ENCODE peak calls at places on chromosomes 12 and 14, in seven cellular contexts. One of them, this sample, is unnamed.

GRCh38 chr14:106044949-106045596 is 518.7 kb downstream of the TMEM121 start:
- DNase-seq in nephron progenitor cell: no peak
- DNase-seq in dorsolateral prefrontal cortex: peak; percentile 10
- DNase-seq in fibroblast of mammary gland: peak; percentile 29
- DNase-seq in CD4-positive, alpha-beta T cell: peak; percentile 62
- DNase-seq in thyroid gland: peak; percentile 22
- DNase-seq in cardiac fibroblast: peak; percentile 15
- DNase-seq in this sample: peak; percentile 45

GRCh38 chr12:65170245-65170881 is 980 bp downstream of the LEMD3 start:
- DNase-seq in nephron progenitor cell: peak; percentile 65
- DNase-seq in dorsolateral prefrontal cortex: peak; percentile 45
- DNase-seq in fibroblast of mammary gland: peak; percentile 54
- DNase-seq in CD4-positive, alpha-beta T cell: peak; percentile 34
- DNase-seq in thyroid gland: peak; percentile 59
- DNase-seq in cardiac fibroblast: peak; percentile 66
- DNase-seq in this sample: peak; percentile 52

GRCh38 chr12:68175566-68176033 is 16.1 kb upstream of the IFNG start:
- DNase-seq in nephron progenitor cell: no peak
- DNase-seq in dorsolateral prefrontal cortex: no peak
- DNase-seq in fibroblast of mammary gland: no peak
- DNase-seq in CD4-positive, alpha-beta T cell: peak; percentile 34
- DNase-seq in thyroid gland: no peak
- DNase-seq in cardiac fibroblast: no peak
- DNase-seq in this sample: peak; percentile 20

GRCh38 chr12:116222358-116222757 is 55.1 kb downstream of the MED13L start:
- DNase-seq in nephron progenitor cell: no peak
- DNase-seq in dorsolateral prefrontal cortex: peak; percentile 69
- DNase-seq in fibroblast of mammary gland: peak; percentile 95
- DNase-seq in CD4-positive, alpha-beta T cell: no peak
- DNase-seq in thyroid gland: peak; percentile 88
- DNase-seq in cardiac fibroblast: peak; percentile 97
- DNase-seq in this sample: no peak

GRCh38 chr12:106586803-106587684 is 4.2 kb downstream of the RFX4 start:
- DNase-seq in nephron progenitor cell: peak; percentile 69
- DNase-seq in dorsolateral prefrontal cortex: no peak
- DNase-seq in fibroblast of mammary gland: no peak
- DNase-seq in CD4-positive, alpha-beta T cell: no peak
- DNase-seq in thyroid gland: no peak
- DNase-seq in cardiac fibroblast: no peak
- DNase-seq in this sample: no peak

GRCh38 chr12:94603434-94604068 is 46.8 kb downstream of the TMCC3 start:
- DNase-seq in nephron progenitor cell: no peak
- DNase-seq in dorsolateral prefrontal cortex: no peak
- DNase-seq in fibroblast of mammary gland: no peak
- DNase-seq in CD4-positive, alpha-beta T cell: peak; percentile 37
- DNase-seq in thyroid gland: no peak
- DNase-seq in cardiac fibroblast: peak; percentile 22
- DNase-seq in this sample: peak; percentile 31

GRCh38 chr12:7160183-7160582 is 29.3 kb upstream of the PEX5 start:
- DNase-seq in nephron progenitor cell: no peak
- DNase-seq in dorsolateral prefrontal cortex: no peak
- DNase-seq in fibroblast of mammary gland: no peak
- DNase-seq in CD4-positive, alpha-beta T cell: no peak
- DNase-seq in thyroid gland: no peak
- DNase-seq in cardiac fibroblast: no peak
- DNase-seq in this sample: no peak

GRCh38 chr14:38079268-38079667 is 128.4 kb upstream of the SSTR1 start:
- DNase-seq in nephron progenitor cell: no peak
- DNase-seq in dorsolateral prefrontal cortex: no peak
- DNase-seq in fibroblast of mammary gland: peak; percentile 46
- DNase-seq in CD4-positive, alpha-beta T cell: no peak
- DNase-seq in thyroid gland: no peak
- DNase-seq in cardiac fibroblast: peak; percentile 3
- DNase-seq in this sample: no peak

GRCh38 chr14:99073401-99073800 is 198.6 kb downstream of the BCL11B start:
- DNase-seq in nephron progenitor cell: no peak
- DNase-seq in dorsolateral prefrontal cortex: no peak
- DNase-seq in fibroblast of mammary gland: no peak
- DNase-seq in CD4-positive, alpha-beta T cell: no peak
- DNase-seq in thyroid gland: peak; percentile 41
- DNase-seq in cardiac fibroblast: no peak
- DNase-seq in this sample: no peak

GRCh38 chr12:8156845-8157244 is at the start of gene ZNF705A:
- DNase-seq in nephron progenitor cell: no peak
- DNase-seq in dorsolateral prefrontal cortex: no peak
- DNase-seq in fibroblast of mammary gland: peak; percentile 22
- DNase-seq in CD4-positive, alpha-beta T cell: no peak
- DNase-seq in thyroid gland: no peak
- DNase-seq in cardiac fibroblast: peak; percentile 84
- DNase-seq in this sample: no peak

GRCh38 chr12:78559441-78559840 is 305.1 kb upstream of the SYT1 start:
- DNase-seq in nephron progenitor cell: no peak
- DNase-seq in dorsolateral prefrontal cortex: no peak
- DNase-seq in fibroblast of mammary gland: no peak
- DNase-seq in CD4-positive, alpha-beta T cell: no peak
- DNase-seq in thyroid gland: no peak
- DNase-seq in cardiac fibroblast: no peak
- DNase-seq in this sample: no peak

GRCh38 chr14:30876692-30877091 is 2.3 kb downstream of the COCH start:
- DNase-seq in nephron progenitor cell: no peak
- DNase-seq in dorsolateral prefrontal cortex: no peak
- DNase-seq in fibroblast of mammary gland: no peak
- DNase-seq in CD4-positive, alpha-beta T cell: no peak
- DNase-seq in thyroid gland: no peak
- DNase-seq in cardiac fibroblast: no peak
- DNase-seq in this sample: no peak

GRCh38 chr14:30874120-30874998 is at the start of gene COCH:
- DNase-seq in nephron progenitor cell: peak; percentile 74
- DNase-seq in dorsolateral prefrontal cortex: no peak
- DNase-seq in fibroblast of mammary gland: no peak
- DNase-seq in CD4-positive, alpha-beta T cell: no peak
- DNase-seq in thyroid gland: peak; percentile 28
- DNase-seq in cardiac fibroblast: no peak
- DNase-seq in this sample: peak; percentile 66

GRCh38 chr14:30873308-30874119 is 845 bp upstream of the COCH start:
- DNase-seq in nephron progenitor cell: no peak
- DNase-seq in dorsolateral prefrontal cortex: no peak
- DNase-seq in fibroblast of mammary gland: no peak
- DNase-seq in CD4-positive, alpha-beta T cell: no peak
- DNase-seq in thyroid gland: no peak
- DNase-seq in cardiac fibroblast: no peak
- DNase-seq in this sample: no peak

GRCh38 chr14:30875788-30876053 is 1.4 kb downstream of the COCH start:
- DNase-seq in nephron progenitor cell: no peak
- DNase-seq in dorsolateral prefrontal cortex: no peak
- DNase-seq in fibroblast of mammary gland: no peak
- DNase-seq in CD4-positive, alpha-beta T cell: no peak
- DNase-seq in thyroid gland: no peak
- DNase-seq in cardiac fibroblast: no peak
- DNase-seq in this sample: no peak

GRCh38 chr14:30874999-30875787 is 834 bp downstream of the COCH start:
- DNase-seq in nephron progenitor cell: peak; percentile 26
- DNase-seq in dorsolateral prefrontal cortex: no peak
- DNase-seq in fibroblast of mammary gland: no peak
- DNase-seq in CD4-positive, alpha-beta T cell: no peak
- DNase-seq in thyroid gland: no peak
- DNase-seq in cardiac fibroblast: no peak
- DNase-seq in this sample: peak; percentile 32
- TF ChIP-seq CTCF in nephron progenitor cell: no peak
- TF ChIP-seq CTCF in dorsolateral prefrontal cortex: no peak
- TF ChIP-seq CTCF in fibroblast of mammary gland: no peak
- TF ChIP-seq CTCF in CD4-positive, alpha-beta T cell: no peak
- TF ChIP-seq CTCF in thyroid gland: no peak
- TF ChIP-seq CTCF in cardiac fibroblast: no peak
- TF ChIP-seq CTCF in this sample: no peak

GRCh38 chr12:122406701-122407154 is 15.7 kb downstream of the CLIP1 start:
- DNase-seq in nephron progenitor cell: no peak
- DNase-seq in dorsolateral prefrontal cortex: no peak
- DNase-seq in fibroblast of mammary gland: peak; percentile 26
- DNase-seq in CD4-positive, alpha-beta T cell: no peak
- DNase-seq in thyroid gland: no peak
- DNase-seq in cardiac fibroblast: peak; percentile 68
- DNase-seq in this sample: no peak
- TF ChIP-seq CTCF in nephron progenitor cell: no peak
- TF ChIP-seq CTCF in dorsolateral prefrontal cortex: no peak
- TF ChIP-seq CTCF in fibroblast of mammary gland: no peak
- TF ChIP-seq CTCF in CD4-positive, alpha-beta T cell: no peak
- TF ChIP-seq CTCF in thyroid gland: no peak
- TF ChIP-seq CTCF in cardiac fibroblast: no peak
- TF ChIP-seq CTCF in this sample: no peak

GRCh38 chr12:13986031-13986430 is 4.6 kb upstream of the GRIN2B start:
- DNase-seq in nephron progenitor cell: no peak
- DNase-seq in dorsolateral prefrontal cortex: no peak
- DNase-seq in fibroblast of mammary gland: no peak
- DNase-seq in CD4-positive, alpha-beta T cell: no peak
- DNase-seq in thyroid gland: no peak
- DNase-seq in cardiac fibroblast: no peak
- DNase-seq in this sample: no peak

GRCh38 chr12:13980548-13981295 is 680 bp downstream of the GRIN2B start:
- DNase-seq in nephron progenitor cell: peak; percentile 59
- DNase-seq in dorsolateral prefrontal cortex: peak; percentile 62
- DNase-seq in fibroblast of mammary gland: no peak
- DNase-seq in CD4-positive, alpha-beta T cell: no peak
- DNase-seq in thyroid gland: no peak
- DNase-seq in cardiac fibroblast: no peak
- DNase-seq in this sample: no peak

GRCh38 chr12:13981296-13981962 is at the start of gene GRIN2B:
- DNase-seq in nephron progenitor cell: peak; percentile 57
- DNase-seq in dorsolateral prefrontal cortex: peak; percentile 54
- DNase-seq in fibroblast of mammary gland: peak; percentile 1
- DNase-seq in CD4-positive, alpha-beta T cell: no peak
- DNase-seq in thyroid gland: no peak
- DNase-seq in cardiac fibroblast: no peak
- DNase-seq in this sample: no peak

GRCh38 chr12:13976880-13977279 is 4.5 kb downstream of the GRIN2B start:
- DNase-seq in nephron progenitor cell: no peak
- DNase-seq in dorsolateral prefrontal cortex: no peak
- DNase-seq in fibroblast of mammary gland: no peak
- DNase-seq in CD4-positive, alpha-beta T cell: no peak
- DNase-seq in thyroid gland: no peak
- DNase-seq in cardiac fibroblast: no peak
- DNase-seq in this sample: no peak

DNA sequence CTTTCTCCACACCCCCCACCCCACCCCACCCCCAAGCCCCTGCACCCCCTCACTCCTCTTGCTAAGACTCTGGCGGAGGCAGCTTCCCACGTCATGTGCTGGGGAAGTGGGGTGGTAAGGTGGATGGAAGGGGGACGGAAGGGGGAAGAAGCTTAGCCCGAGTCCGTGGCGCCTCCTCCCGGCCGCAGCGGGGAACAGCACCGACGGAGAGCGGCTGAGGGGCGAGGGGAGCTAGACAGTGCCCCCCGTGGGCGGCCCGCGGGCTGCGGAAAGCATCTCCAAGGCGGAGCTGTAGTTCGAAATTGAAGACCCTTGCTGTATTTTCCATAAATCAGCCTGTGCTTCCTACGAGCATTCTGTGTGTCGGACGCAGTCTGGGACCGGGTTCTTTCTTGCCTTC is 608 bp upstream of the GRIN2B start:
- DNase-seq in nephron progenitor cell: peak; percentile 76
- DNase-seq in dorsolateral prefrontal cortex: no peak
- DNase-seq in fibroblast of mammary gland: no peak
- DNase-seq in CD4-positive, alpha-beta T cell: no peak
- DNase-seq in thyroid gland: no peak
- DNase-seq in cardiac fibroblast: no peak
- DNase-seq in this sample: no peak
- TF ChIP-seq CTCF in nephron progenitor cell: peak; percentile 62
- TF ChIP-seq CTCF in dorsolateral prefrontal cortex: peak; percentile 46
- TF ChIP-seq CTCF in fibroblast of mammary gland: peak; percentile 20
- TF ChIP-seq CTCF in CD4-positive, alpha-beta T cell: no peak
- TF ChIP-seq CTCF in thyroid gland: no peak
- TF ChIP-seq CTCF in cardiac fibroblast: no peak
- TF ChIP-seq CTCF in this sample: no peak

DNA sequence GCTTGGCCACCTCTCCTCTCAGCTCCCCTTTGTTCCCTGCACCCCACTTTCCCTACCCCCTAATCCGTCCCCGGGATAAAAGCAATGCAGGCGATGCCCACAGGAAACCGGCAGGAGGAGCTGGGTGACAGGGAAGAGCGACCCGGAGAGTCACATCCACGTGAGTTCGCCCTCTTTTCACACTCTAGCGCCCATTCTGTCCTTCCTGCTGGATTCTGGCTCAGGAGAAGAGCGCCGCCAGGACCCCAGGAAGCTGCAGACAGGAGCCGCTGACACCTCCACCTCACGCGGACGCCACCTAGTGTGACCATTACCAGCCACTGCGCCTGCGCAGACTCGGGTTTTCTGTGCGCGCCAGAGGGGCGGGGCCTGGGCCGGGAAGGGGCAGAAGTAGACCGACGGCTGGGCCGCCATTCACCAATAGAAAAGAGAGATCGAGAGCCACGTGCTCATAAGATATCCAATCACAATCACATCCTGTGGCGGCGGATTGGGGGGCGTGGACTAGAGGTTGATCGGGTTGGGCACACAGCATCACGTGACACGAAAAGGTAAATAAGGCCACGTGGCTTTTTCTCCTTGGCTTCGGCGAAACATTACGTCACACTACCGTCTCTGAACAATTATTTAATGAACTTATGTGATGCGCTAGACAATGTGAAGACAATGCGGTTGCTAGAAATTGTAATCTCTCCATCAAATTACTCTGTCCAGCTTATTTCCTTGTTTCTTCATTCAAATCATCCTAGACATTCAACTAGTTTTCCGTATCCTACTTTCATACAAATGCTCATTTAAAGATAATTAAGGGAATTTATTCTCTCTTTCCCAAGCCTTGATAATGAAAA is 10.1 kb downstream of the PLA2G1B start:
- DNase-seq in nephron progenitor cell: peak; percentile 100
- DNase-seq in dorsolateral prefrontal cortex: peak; percentile 99
- DNase-seq in fibroblast of mammary gland: peak; percentile 99
- DNase-seq in CD4-positive, alpha-beta T cell: peak; percentile 100
- DNase-seq in thyroid gland: peak; percentile 99
- DNase-seq in cardiac fibroblast: peak; percentile 100
- DNase-seq in this sample: peak; percentile 100
- TF ChIP-seq CTCF in nephron progenitor cell: peak; percentile 42
- TF ChIP-seq CTCF in dorsolateral prefrontal cortex: peak; percentile 67
- TF ChIP-seq CTCF in fibroblast of mammary gland: peak; percentile 62
- TF ChIP-seq CTCF in CD4-positive, alpha-beta T cell: peak; percentile 66
- TF ChIP-seq CTCF in thyroid gland: no peak
- TF ChIP-seq CTCF in cardiac fibroblast: peak; percentile 83
- TF ChIP-seq CTCF in this sample: no peak

GRCh38 chr12:91422107-91422506 is 239.5 kb upstream of the DCN start:
- DNase-seq in nephron progenitor cell: no peak
- DNase-seq in dorsolateral prefrontal cortex: no peak
- DNase-seq in fibroblast of mammary gland: no peak
- DNase-seq in CD4-positive, alpha-beta T cell: no peak
- DNase-seq in thyroid gland: no peak
- DNase-seq in cardiac fibroblast: no peak
- DNase-seq in this sample: no peak
- TF ChIP-seq CTCF in nephron progenitor cell: no peak
- TF ChIP-seq CTCF in dorsolateral prefrontal cortex: no peak
- TF ChIP-seq CTCF in fibroblast of mammary gland: no peak
- TF ChIP-seq CTCF in CD4-positive, alpha-beta T cell: no peak
- TF ChIP-seq CTCF in thyroid gland: no peak
- TF ChIP-seq CTCF in cardiac fibroblast: no peak
- TF ChIP-seq CTCF in this sample: no peak